ENCODE peak calls at places on chromosomes 7 and 10, in six cellular contexts. P, X, E, B, L and M are unnamed samples.

GRCh38 chr10:33183658-33184057 is 150.8 kb downstream of the NRP1 start:
- DNase-seq in P (no peak), X (no peak), E (no peak), B (no peak), L (no peak), M (no peak)

GRCh38 chr10:124000792-124001201 is 92.6 kb downstream of the CHST15 start:
- DNase-seq in P (no peak), X (no peak), E (no peak), B (no peak), L (no peak), M (no peak)

GRCh38 chr7:133023370-133024075 is 58.4 kb downstream of the CHCHD3 start:
- DNase-seq in P (no peak), X (no peak), E (no peak), B (no peak), L (no peak), M (no peak)

GRCh38 chr7:155660059-155660757 is 15.7 kb downstream of the RBM33 start:
- DNase-seq in P (no peak), X (no peak), E (no peak), B (no peak), L (no peak), M (no peak)

GRCh38 chr7:103075337-103075918 is 488 bp downstream of the ARMC10 start:
- DNase-seq in P (peak; percentile 57), X (peak; percentile 45), E (peak; percentile 37), B (peak; percentile 82), L (peak; percentile 39), M (peak; percentile 53)

GRCh38 chr7:47266131-47266706 is 315.7 kb downstream of the TNS3 start:
- DNase-seq in P (peak; percentile 76), X (no peak), E (peak; percentile 67), B (peak; percentile 65), L (peak; percentile 79), M (peak; percentile 71)

GRCh38 chr7:40937879-40938278 is 765.0 kb downstream of the INHBA start:
- DNase-seq in P (no peak), X (no peak), E (no peak), B (no peak), L (no peak), M (no peak)

GRCh38 chr10:99709480-99710229 is 22.3 kb downstream of the COX15 start:
- DNase-seq in P (no peak), X (no peak), E (no peak), B (peak; percentile 25), L (peak; percentile 24), M (no peak)

GRCh38 chr10:26821699-26822542 is 38.8 kb downstream of the ABI1 start:
- DNase-seq in P (no peak), X (no peak), E (no peak), B (no peak), L (no peak), M (no peak)